ENCODE peak calls at places on chromosomes 6 and 20, in four cellular contexts. B, X, Q and K are unnamed samples.
A peak's percentile ranks its signal among the peaks of the same experiment; 100 is the strongest.

GRCh38 chr6:54198134-54198533 is 86.9 kb downstream of the MLIP start:
- DNase-seq in B (no peak), X (no peak), Q (no peak), K (no peak)

GRCh38 chr20:63106108-63106764 is 99.5 kb upstream of the BHLHE23 start:
- DNase-seq in B (no peak), X (no peak), Q (no peak), K (no peak)

GRCh38 chr6:112332274-112332673 is 14.9 kb upstream of the RFPL4B start:
- DNase-seq in B (no peak), X (peak; percentile 63), Q (no peak), K (no peak)

GRCh38 chr20:5741089-5741488 is 9.1 kb upstream of the SHLD1 start:
- DNase-seq in B (no peak), X (no peak), Q (no peak), K (no peak)

GRCh38 chr6:132496519-132497180 is 16.3 kb downstream of the STX7 start:
- DNase-seq in B (no peak), X (no peak), Q (no peak), K (no peak)

GRCh38 chr6:36788768-36789167 is 50.5 kb downstream of the CPNE5 start:
- DNase-seq in B (no peak), X (no peak), Q (no peak), K (no peak)

GRCh38 chr20:11697055-11697454 is 220.6 kb upstream of the BTBD3 start:
- DNase-seq in B (no peak), X (no peak), Q (no peak), K (no peak)

GRCh38 chr20:3744806-3745685 is 12.6 kb downstream of the HSPA12B start:
- DNase-seq in B (peak; percentile 79), X (no peak), Q (peak; percentile 94), K (peak; percentile 89)

GRCh38 chr6:37699138-37699766 is 1.6 kb upstream of the MDGA1 start:
- DNase-seq in B (no peak), X (no peak), Q (no peak), K (no peak)

GRCh38 chr6:85460154-85460950 is 10.5 kb downstream of the NT5E start:
- DNase-seq in B (no peak), X (no peak), Q (no peak), K (no peak)

GRCh38 chr6:9020001-9020400 is 584.7 kb upstream of the SLC35B3 start:
- DNase-seq in B (no peak), X (peak; percentile 4), Q (no peak), K (no peak)

GRCh38 chr6:164640946-164641345 is 668.5 kb downstream of the C6orf118 start:
- DNase-seq in B (no peak), X (no peak), Q (no peak), K (no peak)

GRCh38 chr6:26125015-26125690 is 37.9 kb downstream of the HFE start:
- DNase-seq in B (no peak), X (no peak), Q (no peak), K (no peak)

GRCh38 chr6:113558966-113559365 is 298.2 kb upstream of the MARCKS start:
- DNase-seq in B (no peak), X (peak; percentile 71), Q (no peak), K (no peak)

GRCh38 chr6:2917801-2918495 is 14.8 kb upstream of the SERPINB9 start:
- DNase-seq in B (no peak), X (no peak), Q (no peak), K (no peak)

GRCh38 chr6:161233986-161234620 is 39.8 kb downstream of the AGPAT4 start:
- DNase-seq in B (peak; percentile 83), X (peak; percentile 83), Q (no peak), K (no peak)

GRCh38 chr20:20452254-20452676 is 84.4 kb downstream of the INSM1 start:
- DNase-seq in B (peak; percentile 79), X (peak; percentile 7), Q (peak; percentile 71), K (peak; percentile 86)

GRCh38 chr20:32470025-32470861 is 112.1 kb downstream of the ASXL1 start:
- DNase-seq in B (peak; percentile 74), X (no peak), Q (peak; percentile 75), K (no peak)

DNA sequence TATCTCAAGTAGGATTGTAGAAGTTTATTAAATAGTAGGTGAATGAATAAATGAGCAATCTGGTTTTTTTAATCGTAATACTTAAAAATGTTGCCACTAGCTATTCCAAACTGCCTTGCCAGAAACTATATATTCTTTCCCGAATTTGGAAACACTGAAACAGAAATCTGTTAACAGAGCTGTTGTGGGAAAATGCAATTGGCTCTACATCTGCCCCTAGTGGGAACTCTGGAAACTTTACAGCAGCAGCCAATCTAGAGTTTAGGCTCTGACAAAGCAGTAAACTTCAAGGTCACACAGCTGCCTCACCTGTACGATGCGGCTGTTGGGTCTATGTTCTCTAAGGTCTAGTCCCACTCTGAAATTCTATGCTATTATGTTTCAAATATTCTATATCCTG is 41.7 kb downstream of the SYNE1 start:
- DNase-seq in B (no peak), X (no peak), Q (no peak), K (no peak)
- TF ChIP-seq CTCF in B (no peak), X (peak; percentile 67), Q (peak; percentile 43), K (peak; percentile 45)

GRCh38 chr6:169564453-169565240 is 137.2 kb downstream of the WDR27 start:
- DNase-seq in B (no peak), X (no peak), Q (no peak), K (no peak)
- TF ChIP-seq CTCF in B (no peak), X (no peak), Q (no peak), K (no peak)

GRCh38 chr20:50459124-50459918 is 50.9 kb upstream of the PTPN1 start:
- DNase-seq in B (no peak), X (no peak), Q (no peak), K (no peak)

GRCh38 chr20:50455656-50456451 is 54.3 kb upstream of the PTPN1 start:
- DNase-seq in B (no peak), X (no peak), Q (peak; percentile 73), K (no peak)

GRCh38 chr20:50460115-50460607 is 50.0 kb upstream of the PTPN1 start:
- DNase-seq in B (no peak), X (no peak), Q (no peak), K (no peak)

GRCh38 chr20:50453533-50453932 is 56.6 kb upstream of the PTPN1 start:
- DNase-seq in B (no peak), X (no peak), Q (no peak), K (no peak)

DNA sequence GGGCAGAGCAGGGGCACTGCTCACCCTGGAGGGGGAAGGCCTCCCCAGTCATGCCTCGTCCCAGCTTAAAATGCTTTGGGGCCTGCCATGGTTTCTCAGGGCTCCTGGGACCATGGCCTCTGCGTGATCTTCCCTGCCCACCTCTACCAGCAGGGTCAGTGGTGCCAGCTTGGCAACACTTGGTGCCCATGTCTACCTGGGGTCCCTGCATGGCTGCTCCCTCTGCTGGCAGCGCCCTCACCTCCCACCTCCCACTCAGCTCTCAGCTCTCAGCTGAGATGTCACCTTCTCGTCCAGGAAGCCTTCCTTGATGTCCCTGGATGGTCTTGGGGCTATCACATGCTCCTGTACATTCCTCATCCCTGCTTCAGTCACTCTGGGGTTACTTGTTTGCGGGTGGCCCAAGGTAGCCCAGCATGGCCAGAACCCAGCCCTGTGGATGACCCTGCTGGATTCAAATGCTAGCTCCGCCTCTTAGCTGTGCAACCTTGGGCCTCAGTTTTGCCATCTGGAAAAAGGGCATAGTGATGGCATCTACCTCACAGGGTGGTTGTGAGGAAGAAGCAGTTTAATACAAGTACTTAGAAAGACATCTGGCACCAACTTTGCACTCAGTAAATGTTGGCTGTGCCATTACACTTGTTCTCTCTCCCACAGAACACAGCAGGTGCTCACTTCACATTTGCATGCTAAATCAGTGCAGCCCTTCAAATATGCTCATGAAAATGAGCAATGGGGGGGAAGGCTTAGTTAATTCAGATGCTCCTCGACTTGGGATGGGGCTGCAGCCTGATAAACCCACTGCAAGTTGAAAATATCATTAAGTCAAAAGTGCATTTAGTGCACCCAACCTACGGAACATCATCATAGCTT is 53.5 kb upstream of the PTPN1 start:
- DNase-seq in B (no peak), X (no peak), Q (no peak), K (no peak)
- TF ChIP-seq CTCF in B (no peak), X (peak; percentile 24), Q (peak; percentile 15), K (no peak)

GRCh38 chr6:33415831-33416230 is 2.1 kb downstream of the CUTA start:
- DNase-seq in B (no peak), X (no peak), Q (no peak), K (no peak)

GRCh38 chr6:33416386-33417126 is 1.4 kb downstream of the CUTA start:
- DNase-seq in B (no peak), X (no peak), Q (no peak), K (no peak)

GRCh38 chr6:33413200-33413599 is 2.4 kb downstream of the PHF1 start:
- DNase-seq in B (no peak), X (no peak), Q (no peak), K (no peak)

GRCh38 chr6:33413601-33414120 is 2.8 kb downstream of the PHF1 start:
- DNase-seq in B (no peak), X (no peak), Q (no peak), K (no peak)

GRCh38 chr6:33414592-33415271 is 3.2 kb downstream of the CUTA start:
- DNase-seq in B (no peak), X (no peak), Q (no peak), K (no peak)
- TF ChIP-seq CTCF in B (no peak), X (peak; percentile 49), Q (peak; percentile 13), K (peak; percentile 18)

GRCh38 chr6:11593096-11593495 is 55.5 kb downstream of the TMEM170B start:
- DNase-seq in B (no peak), X (no peak), Q (no peak), K (no peak)

GRCh38 chr6:11596640-11597237 is 59.2 kb downstream of the TMEM170B start:
- DNase-seq in B (no peak), X (no peak), Q (no peak), K (no peak)

GRCh38 chr6:11598687-11599086 is 61.1 kb downstream of the TMEM170B start:
- DNase-seq in B (no peak), X (no peak), Q (no peak), K (peak; percentile 72)

GRCh38 chr6:11592289-11592906 is 54.8 kb downstream of the TMEM170B start:
- DNase-seq in B (peak; percentile 61), X (no peak), Q (no peak), K (no peak)

DNA sequence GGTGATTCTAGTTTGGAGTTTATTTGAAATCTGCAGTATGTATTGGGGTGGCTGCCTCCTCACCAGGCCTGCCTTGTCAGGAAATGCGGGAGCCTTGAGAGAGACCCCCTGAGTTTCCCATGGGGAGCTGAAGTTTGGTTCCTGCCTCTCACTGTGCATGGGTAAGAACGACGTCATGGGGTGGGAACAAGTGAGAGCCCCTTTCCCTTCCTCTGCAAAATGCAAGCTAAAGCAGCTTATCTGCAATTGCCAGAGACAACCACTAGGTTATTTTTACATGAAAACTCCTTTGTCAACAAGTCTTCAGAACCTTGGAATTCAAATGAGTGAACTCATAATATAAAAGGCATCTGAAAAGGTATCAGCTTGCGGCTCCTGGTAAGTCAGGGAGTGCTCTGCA is 58.4 kb downstream of the TMEM170B start:
- DNase-seq in B (no peak), X (no peak), Q (no peak), K (no peak)
- TF ChIP-seq CTCF in B (no peak), X (peak; percentile 19), Q (no peak), K (peak; percentile 47)